ENCODE peak calls at places on chromosomes 2 and 18, in four cellular contexts. One of them, this sample, is unnamed. For H3F3A, the result is how much of the 10 kb centered on the place peaks cover.

GRCh38 chr18:80022613-80023012 is 11.6 kb upstream of the RBFA start:
- DNase-seq in GM23248: peak
- DNase-seq in MM.1S: peak
- DNase-seq in GM23338: peak
- DNase-seq in this sample: peak

GRCh38 chr2:225196579-225196978 is 154.3 kb upstream of the DOCK10 start:
- DNase-seq in GM23338: no peak
- DNase-seq in GM23248: no peak
- DNase-seq in MM.1S: no peak
- DNase-seq in this sample: no peak

GRCh38 chr2:153870308-153870707 is 1.4 kb upstream of the GALNT13 start:
- DNase-seq in MM.1S: no peak
- DNase-seq in GM23248: peak
- DNase-seq in GM23338: peak
- DNase-seq in this sample: peak

GRCh38 chr18:49572935-49573334 is 11.1 kb downstream of the LIPG start:
- DNase-seq in GM23338: no peak
- DNase-seq in GM23248: no peak
- DNase-seq in MM.1S: no peak
- DNase-seq in this sample: peak

GRCh38 chr2:86251840-86252266 is 52.6 kb downstream of the MRPL35 start:
- DNase-seq in GM23338: no peak
- DNase-seq in GM23248: no peak
- DNase-seq in MM.1S: no peak
- DNase-seq in this sample: no peak

GRCh38 chr2:224185023-224185601 is 146.0 kb upstream of the SERPINE2 start:
- DNase-seq in GM23248: no peak
- DNase-seq in GM23338: peak
- DNase-seq in MM.1S: no peak
- DNase-seq in this sample: no peak

GRCh38 chr18:31229829-31230228 is 67.2 kb upstream of the DSC1 start:
- DNase-seq in GM23338: no peak
- DNase-seq in MM.1S: no peak
- DNase-seq in GM23248: no peak
- DNase-seq in this sample: no peak

GRCh38 chr18:45275367-45276113 is 339.7 kb upstream of the SLC14A2 start:
- DNase-seq in MM.1S: peak
- DNase-seq in GM23248: peak
- DNase-seq in GM23338: peak
- DNase-seq in this sample: peak

GRCh38 chr2:171228826-171229225 is 68.1 kb upstream of the TLK1 start:
- DNase-seq in MM.1S: no peak
- DNase-seq in GM23338: no peak
- DNase-seq in GM23248: no peak
- DNase-seq in this sample: no peak

GRCh38 chr18:77776104-77776503 is 526.5 kb downstream of the GALR1 start:
- DNase-seq in GM23338: no peak
- DNase-seq in GM23248: no peak
- DNase-seq in MM.1S: no peak
- DNase-seq in this sample: no peak

GRCh38 chr18:77777126-77777525 is 527.5 kb downstream of the GALR1 start:
- DNase-seq in MM.1S: no peak
- DNase-seq in GM23338: no peak
- DNase-seq in GM23248: no peak
- DNase-seq in this sample: no peak
- H3K4me2 ChIP-seq in MM.1S: no peak
- H3K4me2 ChIP-seq in GM23338: no peak
- H3K4me2 ChIP-seq in GM23248: no peak
- H3K4me2 ChIP-seq in this sample: no peak

GRCh38 chr18:2978626-2979025 is 34.3 kb downstream of the LPIN2 start:
- DNase-seq in GM23248: peak
- DNase-seq in GM23338: no peak
- DNase-seq in MM.1S: peak
- DNase-seq in this sample: no peak

GRCh38 chr18:2979871-2980606 is 32.9 kb downstream of the LPIN2 start:
- DNase-seq in GM23338: no peak
- DNase-seq in GM23248: peak
- DNase-seq in MM.1S: no peak
- DNase-seq in this sample: no peak

GRCh38 chr18:2979027-2979570 is 33.8 kb downstream of the LPIN2 start:
- DNase-seq in GM23248: peak
- DNase-seq in MM.1S: no peak
- DNase-seq in GM23338: no peak
- DNase-seq in this sample: no peak

GRCh38 chr18:2976733-2977132 is 36.2 kb downstream of the LPIN2 start:
- DNase-seq in GM23248: no peak
- DNase-seq in MM.1S: no peak
- DNase-seq in GM23338: no peak
- DNase-seq in this sample: no peak

DNA sequence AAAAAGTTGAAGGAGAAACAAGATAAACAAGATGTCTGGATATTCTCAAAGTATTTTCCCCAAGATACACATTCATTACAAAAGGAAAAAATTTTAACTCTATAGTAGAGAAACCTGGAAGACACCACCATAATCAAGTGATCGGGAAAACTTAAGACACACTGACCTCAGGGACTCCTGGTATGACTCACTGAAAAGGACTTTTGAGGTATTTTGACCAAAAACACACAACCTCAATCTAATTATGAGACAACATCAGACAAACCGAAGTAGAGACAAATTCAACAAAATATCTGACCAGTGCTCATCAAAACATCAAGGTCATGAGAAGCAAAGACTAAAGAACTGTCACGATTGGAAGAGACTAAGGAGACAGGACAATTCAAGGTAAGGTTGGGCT is 34.7 kb downstream of the LPIN2 start:
- DNase-seq in GM23248: peak
- DNase-seq in GM23338: no peak
- DNase-seq in MM.1S: no peak
- DNase-seq in this sample: no peak
- H3F3A ChIP-seq in GM23248: half or more
- H3F3A ChIP-seq in GM23338: under half
- H3F3A ChIP-seq in MM.1S: under half
- H3F3A ChIP-seq in this sample: under half

GRCh38 chr18:74278983-74279382 is 12.8 kb downstream of the CYB5A start:
- DNase-seq in GM23338: no peak
- DNase-seq in MM.1S: no peak
- DNase-seq in GM23248: no peak
- DNase-seq in this sample: no peak
- H3K27ac ChIP-seq in GM23338: no peak
- H3K27ac ChIP-seq in MM.1S: no peak
- H3K27ac ChIP-seq in GM23248: no peak
- H3K27ac ChIP-seq in this sample: no peak

GRCh38 chr2:173715483-173715882 is 249.7 kb downstream of the SP3 start:
- DNase-seq in GM23338: no peak
- DNase-seq in MM.1S: no peak
- DNase-seq in GM23248: no peak
- DNase-seq in this sample: no peak

GRCh38 chr2:173713904-173714555 is 251.1 kb downstream of the SP3 start:
- DNase-seq in MM.1S: peak
- DNase-seq in GM23248: no peak
- DNase-seq in GM23338: no peak
- DNase-seq in this sample: no peak

GRCh38 chr2:173716458-173717052 is 248.6 kb downstream of the SP3 start:
- DNase-seq in MM.1S: no peak
- DNase-seq in GM23248: no peak
- DNase-seq in GM23338: no peak
- DNase-seq in this sample: no peak

GRCh38 chr2:173720310-173720709 is 244.9 kb downstream of the SP3 start:
- DNase-seq in GM23248: peak
- DNase-seq in MM.1S: no peak
- DNase-seq in GM23338: no peak
- DNase-seq in this sample: no peak

GRCh38 chr2:173719471-173719870 is 245.7 kb downstream of the SP3 start:
- DNase-seq in GM23248: no peak
- DNase-seq in MM.1S: no peak
- DNase-seq in GM23338: no peak
- DNase-seq in this sample: no peak
- H3K4me2 ChIP-seq in GM23248: no peak
- H3K4me2 ChIP-seq in MM.1S: no peak
- H3K4me2 ChIP-seq in GM23338: no peak
- H3K4me2 ChIP-seq in this sample: no peak

DNA sequence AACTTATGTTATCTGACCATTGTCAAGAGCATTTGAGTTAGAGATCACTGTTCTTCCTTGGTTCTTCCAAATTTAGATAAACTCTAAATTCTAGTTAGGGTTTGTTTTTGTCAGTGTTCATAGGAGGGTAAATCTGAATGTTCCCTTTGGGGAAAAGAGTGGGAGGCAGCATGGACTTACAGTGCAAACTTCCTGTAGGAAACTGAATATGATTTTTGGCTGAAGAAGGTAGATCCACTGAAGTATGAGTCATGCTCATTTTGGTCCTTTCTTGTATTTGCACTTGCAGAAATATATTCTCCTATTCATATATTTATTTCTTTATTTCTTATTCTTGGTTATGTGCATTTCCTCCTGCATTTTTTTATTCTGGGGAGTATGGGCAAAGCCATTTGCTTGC is 27.3 kb downstream of the CCDC85A start:
- DNase-seq in MM.1S: no peak
- DNase-seq in GM23248: no peak
- DNase-seq in GM23338: no peak
- DNase-seq in this sample: no peak
- H3F3A ChIP-seq in MM.1S: under half
- H3F3A ChIP-seq in GM23248: under half
- H3F3A ChIP-seq in GM23338: under half
- H3F3A ChIP-seq in this sample: under half